ENCODE peak calls at places on chromosome 13, in nine cellular contexts. One of them, this sample, is unnamed.

GRCh38 chr13:84139561-84140158 is 257.4 kb upstream of the SLITRK1 start:
- DNase-seq in 8988T: no peak
- DNase-seq in neural crest cell: no peak
- DNase-seq in EH: no peak
- DNase-seq in DMS153: no peak
- DNase-seq in memory B cell: no peak
- DNase-seq in Calu3: no peak
- DNase-seq in uterus: no peak
- DNase-seq in stimulated activated CD8-positive, alpha-beta memory T cell treated with anti-CD3 and anti-CD28 coated beads, Interleukin-12 subunit alpha, Interleukin-12 subunit beta, amount 100 ng/mL, for 1 hour: no peak
- DNase-seq in this sample: no peak

GRCh38 chr13:19927117-19927734 is 31.3 kb upstream of the ZMYM2 start:
- DNase-seq in 8988T: peak
- DNase-seq in neural crest cell: no peak
- DNase-seq in EH: peak
- DNase-seq in DMS153: peak
- DNase-seq in memory B cell: no peak
- DNase-seq in Calu3: no peak
- DNase-seq in uterus: no peak
- DNase-seq in stimulated activated CD8-positive, alpha-beta memory T cell treated with anti-CD3 and anti-CD28 coated beads, Interleukin-12 subunit alpha, Interleukin-12 subunit beta, amount 100 ng/mL, for 1 hour: no peak
- DNase-seq in this sample: peak

GRCh38 chr13:49210114-49210513 is 10.0 kb upstream of the MLNR start:
- DNase-seq in 8988T: no peak
- DNase-seq in neural crest cell: no peak
- DNase-seq in EH: no peak
- DNase-seq in DMS153: no peak
- DNase-seq in memory B cell: no peak
- DNase-seq in Calu3: no peak
- DNase-seq in uterus: no peak
- DNase-seq in stimulated activated CD8-positive, alpha-beta memory T cell treated with anti-CD3 and anti-CD28 coated beads, Interleukin-12 subunit alpha, Interleukin-12 subunit beta, amount 100 ng/mL, for 1 hour: no peak
- DNase-seq in this sample: no peak

GRCh38 chr13:39408512-39408911 is 194.5 kb downstream of the LHFPL6 start:
- DNase-seq in 8988T: no peak
- DNase-seq in neural crest cell: no peak
- DNase-seq in EH: no peak
- DNase-seq in DMS153: no peak
- DNase-seq in memory B cell: no peak
- DNase-seq in Calu3: no peak
- DNase-seq in uterus: no peak
- DNase-seq in stimulated activated CD8-positive, alpha-beta memory T cell treated with anti-CD3 and anti-CD28 coated beads, Interleukin-12 subunit alpha, Interleukin-12 subunit beta, amount 100 ng/mL, for 1 hour: no peak
- DNase-seq in this sample: no peak

GRCh38 chr13:94308808-94309207 is 170.7 kb downstream of the DCT start:
- DNase-seq in 8988T: no peak
- DNase-seq in neural crest cell: no peak
- DNase-seq in EH: no peak
- DNase-seq in DMS153: no peak
- DNase-seq in memory B cell: no peak
- DNase-seq in Calu3: no peak
- DNase-seq in uterus: no peak
- DNase-seq in stimulated activated CD8-positive, alpha-beta memory T cell treated with anti-CD3 and anti-CD28 coated beads, Interleukin-12 subunit alpha, Interleukin-12 subunit beta, amount 100 ng/mL, for 1 hour: no peak
- DNase-seq in this sample: no peak

GRCh38 chr13:48158915-48159314 is 64.0 kb upstream of the MED4 start:
- DNase-seq in 8988T: no peak
- DNase-seq in neural crest cell: no peak
- DNase-seq in EH: no peak
- DNase-seq in DMS153: no peak
- DNase-seq in memory B cell: no peak
- DNase-seq in Calu3: peak
- DNase-seq in uterus: no peak
- DNase-seq in stimulated activated CD8-positive, alpha-beta memory T cell treated with anti-CD3 and anti-CD28 coated beads, Interleukin-12 subunit alpha, Interleukin-12 subunit beta, amount 100 ng/mL, for 1 hour: no peak
- DNase-seq in this sample: peak

GRCh38 chr13:37657134-37657533 is 58.6 kb upstream of the POSTN start:
- DNase-seq in 8988T: no peak
- DNase-seq in neural crest cell: no peak
- DNase-seq in EH: peak
- DNase-seq in DMS153: no peak
- DNase-seq in memory B cell: no peak
- DNase-seq in Calu3: no peak
- DNase-seq in uterus: no peak
- DNase-seq in stimulated activated CD8-positive, alpha-beta memory T cell treated with anti-CD3 and anti-CD28 coated beads, Interleukin-12 subunit alpha, Interleukin-12 subunit beta, amount 100 ng/mL, for 1 hour: no peak
- DNase-seq in this sample: no peak

GRCh38 chr13:25982908-25983307 is 68.9 kb downstream of the SHISA2 start:
- DNase-seq in 8988T: no peak
- DNase-seq in neural crest cell: no peak
- DNase-seq in EH: no peak
- DNase-seq in DMS153: no peak
- DNase-seq in memory B cell: no peak
- DNase-seq in Calu3: no peak
- DNase-seq in uterus: no peak
- DNase-seq in stimulated activated CD8-positive, alpha-beta memory T cell treated with anti-CD3 and anti-CD28 coated beads, Interleukin-12 subunit alpha, Interleukin-12 subunit beta, amount 100 ng/mL, for 1 hour: no peak
- DNase-seq in this sample: no peak

GRCh38 chr13:113652404-113653263 is 5.4 kb downstream of the ATP4B start:
- DNase-seq in 8988T: no peak
- DNase-seq in neural crest cell: no peak
- DNase-seq in EH: no peak
- DNase-seq in DMS153: no peak
- DNase-seq in memory B cell: no peak
- DNase-seq in Calu3: no peak
- DNase-seq in uterus: no peak
- DNase-seq in stimulated activated CD8-positive, alpha-beta memory T cell treated with anti-CD3 and anti-CD28 coated beads, Interleukin-12 subunit alpha, Interleukin-12 subunit beta, amount 100 ng/mL, for 1 hour: no peak
- DNase-seq in this sample: no peak

GRCh38 chr13:110157718-110158117 is 149.2 kb downstream of the COL4A1 start:
- DNase-seq in 8988T: no peak
- DNase-seq in neural crest cell: no peak
- DNase-seq in EH: no peak
- DNase-seq in DMS153: no peak
- DNase-seq in memory B cell: no peak
- DNase-seq in Calu3: no peak
- DNase-seq in uterus: no peak
- DNase-seq in stimulated activated CD8-positive, alpha-beta memory T cell treated with anti-CD3 and anti-CD28 coated beads, Interleukin-12 subunit alpha, Interleukin-12 subunit beta, amount 100 ng/mL, for 1 hour: no peak
- DNase-seq in this sample: no peak

GRCh38 chr13:102020611-102021216 is 381.1 kb downstream of the FGF14 start:
- DNase-seq in 8988T: no peak
- DNase-seq in neural crest cell: no peak
- DNase-seq in EH: no peak
- DNase-seq in DMS153: no peak
- DNase-seq in memory B cell: no peak
- DNase-seq in Calu3: peak
- DNase-seq in uterus: no peak
- DNase-seq in stimulated activated CD8-positive, alpha-beta memory T cell treated with anti-CD3 and anti-CD28 coated beads, Interleukin-12 subunit alpha, Interleukin-12 subunit beta, amount 100 ng/mL, for 1 hour: no peak
- DNase-seq in this sample: no peak

GRCh38 chr13:31925079-31925478 is 106.5 kb upstream of the FRY start:
- DNase-seq in 8988T: no peak
- DNase-seq in neural crest cell: no peak
- DNase-seq in EH: no peak
- DNase-seq in DMS153: no peak
- DNase-seq in memory B cell: no peak
- DNase-seq in Calu3: no peak
- DNase-seq in uterus: no peak
- DNase-seq in stimulated activated CD8-positive, alpha-beta memory T cell treated with anti-CD3 and anti-CD28 coated beads, Interleukin-12 subunit alpha, Interleukin-12 subunit beta, amount 100 ng/mL, for 1 hour: no peak
- DNase-seq in this sample: no peak

GRCh38 chr13:99218969-99219368 is 18.3 kb downstream of the UBAC2 start:
- DNase-seq in 8988T: no peak
- DNase-seq in neural crest cell: no peak
- DNase-seq in EH: no peak
- DNase-seq in DMS153: no peak
- DNase-seq in memory B cell: no peak
- DNase-seq in Calu3: no peak
- DNase-seq in uterus: no peak
- DNase-seq in stimulated activated CD8-positive, alpha-beta memory T cell treated with anti-CD3 and anti-CD28 coated beads, Interleukin-12 subunit alpha, Interleukin-12 subunit beta, amount 100 ng/mL, for 1 hour: peak
- DNase-seq in this sample: no peak

GRCh38 chr13:98664510-98664909 is 87.6 kb upstream of the STK24 start:
- DNase-seq in 8988T: no peak
- DNase-seq in neural crest cell: no peak
- DNase-seq in EH: no peak
- DNase-seq in DMS153: no peak
- DNase-seq in memory B cell: no peak
- DNase-seq in Calu3: no peak
- DNase-seq in uterus: no peak
- DNase-seq in stimulated activated CD8-positive, alpha-beta memory T cell treated with anti-CD3 and anti-CD28 coated beads, Interleukin-12 subunit alpha, Interleukin-12 subunit beta, amount 100 ng/mL, for 1 hour: no peak
- DNase-seq in this sample: no peak

This sample was measured in T47D.